ENCODE peak calls at places on chromosomes 12 and 14, in ten cellular contexts. X, V, A, T, B, Z, D, N, H and Q are unnamed samples.
A peak's percentile ranks its signal among the peaks of the same experiment; 100 is the strongest.

GRCh38 chr12:34287986-34288962 is 266.0 kb downstream of the ALG10 start:
- DNase-seq in N (no peak), B (no peak), D (no peak), A (no peak), H (no peak), T (no peak), X (no peak), Z (no peak), V (peak; percentile 47), Q (no peak)

GRCh38 chr12:95646781-95647184 is 95.5 kb upstream of the USP44 start:
- DNase-seq in T (no peak), D (no peak), V (no peak), H (peak; percentile 80), N (peak; percentile 54), A (no peak), B (no peak), X (no peak), Z (no peak), Q (no peak)

GRCh38 chr14:104109731-104110361 is 24.3 kb downstream of the ASPG start:
- DNase-seq in T (peak; percentile 16), D (no peak), V (peak; percentile 62), B (no peak), H (no peak), A (no peak), N (peak; percentile 1), Z (peak; percentile 10), X (no peak), Q (no peak)

GRCh38 chr12:102781117-102781516 is 135.9 kb downstream of the PAH start:
- DNase-seq in H (no peak), T (no peak), V (no peak), N (no peak), A (no peak), Z (no peak), B (no peak), D (no peak), X (no peak), Q (no peak)

GRCh38 chr12:51678086-51678724 is 87.2 kb downstream of the SCN8A start:
- DNase-seq in D (peak; percentile 34), B (peak; percentile 57), H (peak; percentile 22), T (peak; percentile 61), X (peak; percentile 74), N (no peak), Z (no peak), A (peak; percentile 31), V (no peak), Q (no peak)

GRCh38 chr12:5565933-5566632 is 134.2 kb downstream of the NTF3 start:
- DNase-seq in Z (no peak), H (no peak), X (no peak), T (no peak), V (no peak), A (no peak), B (no peak), D (no peak), N (no peak), Q (no peak)

GRCh38 chr14:85536835-85537195 is 6.9 kb downstream of the FLRT2 start:
- DNase-seq in Z (no peak), N (no peak), X (no peak), H (no peak), A (no peak), B (no peak), V (no peak), T (no peak), D (no peak), Q (no peak)

GRCh38 chr12:24600996-24601395 is 347.9 kb downstream of the BCAT1 start:
- DNase-seq in B (no peak), N (no peak), T (no peak), V (no peak), H (peak; percentile 52), Z (no peak), D (no peak), A (peak; percentile 71), X (no peak), Q (no peak)

GRCh38 chr14:51328089-51328941 is 88.3 kb downstream of the TMX1 start:
- DNase-seq in D (no peak), H (peak; percentile 87), Z (peak; percentile 77), B (no peak), A (peak; percentile 80), T (no peak), N (peak; percentile 32), V (no peak), X (peak; percentile 9), Q (no peak)

DNA sequence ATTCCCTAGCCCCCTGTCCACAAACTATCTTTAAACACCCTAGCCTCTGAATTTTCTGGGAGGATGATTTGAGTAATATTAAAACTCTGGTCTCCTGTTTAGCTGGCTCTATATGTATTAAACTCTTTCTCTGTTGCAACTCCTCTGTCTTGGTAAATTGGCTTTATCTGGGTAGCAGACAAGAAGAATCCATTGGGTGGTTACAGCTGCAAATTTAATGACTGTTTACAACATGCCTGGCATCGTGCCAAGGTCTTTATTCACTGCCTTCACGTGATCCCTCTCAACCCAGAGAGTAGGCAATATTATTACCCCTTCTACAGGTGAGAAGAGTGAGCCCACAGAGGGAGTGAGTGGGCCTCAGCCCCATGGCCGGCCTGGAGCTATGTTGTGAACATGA is 77.8 kb upstream of the MYL2 start:
- DNase-seq in D (no peak), Z (no peak), X (no peak), A (no peak), V (no peak), T (no peak), N (no peak), B (no peak), H (no peak), Q (no peak)
- H3K4me1 ChIP-seq in D (no peaks in the 10 kb centered on the region), Z (no peaks in the 10 kb centered on the region), X (no peaks in the 10 kb centered on the region), A (no peaks in the 10 kb centered on the region), V (no peaks in the 10 kb centered on the region), T (no peaks in the 10 kb centered on the region), N (no peaks in the 10 kb centered on the region), B (no peaks in the 10 kb centered on the region), H (no peaks in the 10 kb centered on the region), Q (no peaks in the 10 kb centered on the region)

GRCh38 chr12:29104495-29104894 is 44.6 kb upstream of the FAR2 start:
- DNase-seq in X (no peak), V (no peak), D (no peak), H (no peak), T (no peak), A (no peak), N (no peak), Z (no peak), B (no peak), Q (no peak)

GRCh38 chr12:29102739-29103138 is 46.3 kb upstream of the FAR2 start:
- DNase-seq in X (no peak), N (no peak), V (no peak), H (no peak), A (no peak), D (no peak), Z (no peak), B (no peak), T (no peak), Q (no peak)

DNA sequence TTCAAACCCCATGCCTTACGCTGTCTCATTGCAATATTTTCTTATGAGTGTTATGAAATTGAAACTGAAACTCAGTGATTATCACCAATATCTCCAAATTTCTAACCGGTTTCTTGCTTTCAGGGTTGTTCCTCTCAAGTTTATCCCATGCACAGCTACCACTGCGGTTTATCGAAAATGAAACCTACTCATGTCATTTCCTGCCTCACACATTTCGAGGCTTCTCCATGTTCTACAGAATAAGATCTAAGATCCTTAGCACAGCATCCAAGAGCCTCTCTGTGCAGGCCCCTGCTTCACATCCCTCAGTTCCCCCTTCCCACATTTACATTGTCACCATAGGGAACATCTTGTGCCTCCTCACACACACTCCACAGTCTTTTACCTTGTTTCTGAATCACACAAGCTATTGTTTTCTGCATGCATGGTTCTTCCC is 45.5 kb upstream of the FAR2 start:
- DNase-seq in T (no peak), D (no peak), N (no peak), Z (no peak), V (no peak), B (no peak), X (no peak), A (no peak), H (no peak), Q (no peak)
- H3K4me1 ChIP-seq in T (no peaks in the 10 kb centered on the region), D (no peaks in the 10 kb centered on the region), N (no peaks in the 10 kb centered on the region), Z (no peaks in the 10 kb centered on the region), V (no peaks in the 10 kb centered on the region), B (no peaks in the 10 kb centered on the region), X (no peaks in the 10 kb centered on the region), A (no peaks in the 10 kb centered on the region), H (peaks cover 4% of the 10 kb centered on the region), Q (no peaks in the 10 kb centered on the region)

GRCh38 chr12:124371366-124371765 is 76.5 kb downstream of the RFLNA start:
- DNase-seq in H (no peak), N (no peak), A (no peak), V (no peak), X (no peak), D (no peak), Z (no peak), B (no peak), T (no peak), Q (no peak)
- H3K4me1 ChIP-seq in H (peaks cover 42% of the 10 kb centered on the region), N (peaks cover 36% of the 10 kb centered on the region), A (no peaks in the 10 kb centered on the region), V (peaks cover 18% of the 10 kb centered on the region), X (peaks cover 88% of the 10 kb centered on the region), D (peaks cover 30% of the 10 kb centered on the region), Z (peaks cover 24% of the 10 kb centered on the region), B (peaks cover 20% of the 10 kb centered on the region), T (peaks cover 31% of the 10 kb centered on the region), Q (peaks cover 52% of the 10 kb centered on the region)

DNA sequence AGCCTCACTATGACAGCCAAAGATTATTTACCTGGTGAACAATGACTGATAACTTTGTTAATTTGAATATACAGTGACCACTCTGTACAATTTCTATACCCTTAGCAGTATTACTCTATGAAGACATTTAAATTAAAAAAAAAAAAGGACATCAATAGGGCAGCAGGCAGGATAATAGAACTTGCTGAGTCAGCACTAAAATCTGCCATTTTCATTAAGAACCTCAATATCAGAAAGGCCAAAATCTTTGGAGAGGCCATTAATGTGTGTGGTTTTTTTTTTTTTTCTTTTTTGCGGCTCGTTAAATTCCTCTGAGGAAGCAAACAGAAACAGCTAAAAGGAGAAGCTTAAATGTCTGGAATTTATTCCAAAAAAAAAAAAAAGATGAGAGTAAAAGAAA is 73.7 kb downstream of the FOXN3 start:
- DNase-seq in N (no peak), D (no peak), A (no peak), V (no peak), Z (no peak), T (no peak), H (no peak), X (no peak), B (no peak), Q (no peak)
- H3K4me1 ChIP-seq in N (peaks cover 21% of the 10 kb centered on the region), D (no peaks in the 10 kb centered on the region), A (no peaks in the 10 kb centered on the region), V (no peaks in the 10 kb centered on the region), Z (no peaks in the 10 kb centered on the region), T (peaks cover 4% of the 10 kb centered on the region), H (peaks cover 17% of the 10 kb centered on the region), X (peaks cover 10% of the 10 kb centered on the region), B (peaks cover 2% of the 10 kb centered on the region), Q (peaks cover 27% of the 10 kb centered on the region)